ENCODE peak calls at places on chromosomes 1 and 21, in six cellular contexts. G, S, I, N, U and L are unnamed samples. For H3K36me3, the result is how much of the 10 kb centered on the place peaks cover.

GRCh38 chr1:89721351-89721750 is 88.4 kb downstream of the LRRC8C start:
- DNase-seq in N (no peak), S (no peak), I (peak), U (no peak), G (no peak), L (no peak)

GRCh38 chr1:1626207-1627141 is 5.5 kb upstream of the MMP23B start:
- DNase-seq in I (no peak), U (peak), S (no peak), N (peak), G (no peak), L (no peak)

GRCh38 chr1:2962946-2963345 is 58.3 kb upstream of the ACTRT2 start:
- DNase-seq in U (peak), S (no peak), N (no peak), I (no peak), G (no peak), L (no peak)

GRCh38 chr1:85570446-85571180 is 9.9 kb upstream of the CCN1 start:
- DNase-seq in U (no peak), I (no peak), S (no peak), N (no peak), G (no peak), L (no peak)

GRCh38 chr1:224276768-224277487 is 53.0 kb downstream of the NVL start:
- DNase-seq in S (no peak), G (no peak), U (no peak), I (no peak), N (no peak), L (no peak)

GRCh38 chr1:24086466-24086865 is 25.5 kb downstream of the MYOM3 start:
- DNase-seq in I (no peak), G (no peak), U (peak), N (peak), S (no peak), L (no peak)

GRCh38 chr21:44990921-44991320 is 51.1 kb downstream of the SLX9 start:
- DNase-seq in U (peak), G (no peak), S (no peak), I (no peak), N (peak), L (no peak)

GRCh38 chr1:230282157-230282556 is 144.0 kb downstream of the PGBD5 start:
- DNase-seq in N (no peak), I (peak), S (peak), G (peak), U (peak), L (no peak)

GRCh38 chr1:52454779-52455178 is 50.4 kb downstream of the PRPF38A start:
- DNase-seq in S (no peak), N (no peak), U (no peak), G (no peak), I (no peak), L (no peak)

GRCh38 chr1:41122851-41123518 is 101.5 kb upstream of the SLFNL1 start:
- DNase-seq in S (no peak), U (no peak), N (no peak), G (peak), I (peak), L (no peak)

GRCh38 chr1:232111616-232112015 is 485.0 kb downstream of the DISC1 start:
- DNase-seq in G (no peak), U (no peak), S (no peak), I (no peak), N (no peak), L (no peak)

GRCh38 chr1:15939181-15940109 is 36.5 kb downstream of the ZBTB17 start:
- DNase-seq in G (peak), S (no peak), N (no peak), U (no peak), I (no peak), L (peak)

GRCh38 chr1:63575340-63575826 is 17.8 kb upstream of the PGM1 start:
- DNase-seq in N (no peak), S (no peak), I (peak), U (no peak), G (no peak), L (no peak)

GRCh38 chr1:15243275-15244043 is 3.6 kb upstream of the FHAD1 start:
- DNase-seq in I (no peak), U (no peak), S (no peak), N (no peak), G (no peak), L (no peak)

GRCh38 chr1:183239220-183239742 is 53.2 kb downstream of the LAMC2 start:
- DNase-seq in N (no peak), U (no peak), G (no peak), I (no peak), S (no peak), L (no peak)

GRCh38 chr1:229579101-229579651 is 20.7 kb upstream of the ABCB10 start:
- DNase-seq in S (no peak), U (no peak), G (peak), N (no peak), I (peak), L (no peak)

GRCh38 chr1:46081620-46082019 is 50.8 kb downstream of the PIK3R3 start:
- DNase-seq in S (no peak), I (no peak), G (no peak), U (no peak), N (no peak), L (no peak)

GRCh38 chr1:1345384-1345783 is 3.8 kb downstream of the DVL1 start:
- DNase-seq in U (no peak), G (no peak), I (no peak), N (no peak), S (no peak), L (no peak)

GRCh38 chr1:15423355-15424077 is 13.8 kb downstream of the EFHD2 start:
- DNase-seq in I (no peak), G (no peak), U (no peak), N (no peak), S (no peak), L (no peak)

GRCh38 chr1:218380125-218380977 is 35.2 kb downstream of the TGFB2 start:
- DNase-seq in S (no peak), U (peak), N (no peak), I (no peak), G (peak), L (peak)

GRCh38 chr1:195958131-195958530 is 650.1 kb downstream of the KCNT2 start:
- DNase-seq in I (no peak), U (no peak), S (no peak), N (no peak), G (no peak), L (no peak)

GRCh38 chr1:89698020-89698560 is 65.2 kb downstream of the LRRC8C start:
- DNase-seq in S (no peak), G (no peak), U (no peak), I (no peak), N (no peak), L (no peak)

GRCh38 chr1:115239148-115239820 is 98.8 kb downstream of the NGF start:
- DNase-seq in U (no peak), G (no peak), N (no peak), I (no peak), S (no peak), L (no peak)

DNA sequence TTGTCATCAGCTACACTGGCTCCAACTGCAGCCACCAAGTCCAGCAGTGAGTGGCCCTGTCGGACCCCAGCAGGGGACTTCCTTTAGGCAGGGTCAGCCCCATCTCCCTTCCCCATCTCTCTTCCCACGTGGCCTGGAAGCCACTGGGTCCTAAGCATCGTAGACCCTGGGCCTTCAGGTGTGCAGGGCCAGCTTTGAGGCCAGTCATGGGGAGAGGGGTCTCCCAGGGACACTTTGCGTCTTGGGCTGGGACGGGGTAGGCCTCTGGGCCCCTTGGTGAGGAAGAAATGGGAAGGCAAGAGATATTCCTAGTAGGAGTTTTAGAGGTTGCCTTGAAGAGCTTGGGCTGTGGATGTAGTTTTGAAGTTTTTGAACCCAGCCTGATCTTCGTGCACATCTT is 12.1 kb upstream of the MIIP start:
- DNase-seq in G (no peak), N (no peak), U (no peak), S (no peak), I (no peak), L (no peak)
- H3K36me3 ChIP-seq in G (under half), N (half or more), U (half or more), S (under half), I (half or more), L (under half)

GRCh38 chr1:110053557-110054428 is 16.7 kb downstream of the ALX3 start:
- DNase-seq in S (peak), G (peak), I (peak), U (peak), N (peak), L (peak)
- H3K36me3 ChIP-seq in S (under half), G (under half), I (half or more), U (half or more), N (half or more), L (under half)

DNA sequence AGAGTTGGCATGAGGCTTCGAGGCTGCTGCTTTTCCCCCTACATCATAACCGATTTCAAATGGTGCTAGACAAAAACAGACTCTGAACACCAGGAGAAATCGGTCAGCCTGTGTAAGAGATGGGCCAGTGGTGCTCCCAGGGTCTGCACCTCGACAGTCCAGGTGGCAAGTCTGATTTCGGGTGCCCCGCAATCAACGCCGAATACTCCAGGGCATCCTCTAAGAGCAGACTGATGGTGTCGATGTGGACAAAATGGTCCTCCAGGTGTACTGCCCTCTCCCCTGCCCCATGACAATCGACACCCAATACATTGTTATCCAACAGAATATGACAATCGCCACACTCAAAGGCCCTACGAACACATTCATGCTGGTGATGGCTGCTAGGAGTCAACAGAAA is 50.0 kb downstream of the CD46 start:
- DNase-seq in G (no peak), I (no peak), S (no peak), N (no peak), U (no peak), L (no peak)
- H3K36me3 ChIP-seq in G (under half), I (under half), S (under half), N (half or more), U (half or more), L (under half)

GRCh38 chr1:55070765-55071164 is 31.4 kb downstream of the PCSK9 start:
- DNase-seq in I (no peak), S (no peak), G (no peak), N (no peak), U (no peak), L (no peak)

GRCh38 chr1:55071477-55071876 is 32.1 kb downstream of the PCSK9 start:
- DNase-seq in I (peak), G (no peak), U (no peak), N (no peak), S (no peak), L (no peak)

GRCh38 chr1:55073187-55073916 is 34.0 kb downstream of the PCSK9 start:
- DNase-seq in U (no peak), S (no peak), I (no peak), N (no peak), G (no peak), L (no peak)

GRCh38 chr1:55076356-55076755 is 37.0 kb downstream of the PCSK9 start:
- DNase-seq in U (no peak), S (no peak), G (no peak), N (no peak), I (no peak), L (no peak)

GRCh38 chr1:55074455-55074854 is 35.1 kb downstream of the PCSK9 start:
- DNase-seq in I (no peak), S (no peak), N (no peak), G (no peak), U (no peak), L (no peak)
- H3K36me3 ChIP-seq in I (half or more), S (under half), N (half or more), G (under half), U (half or more), L (under half)

GRCh38 chr21:46284722-46285121 is 689 bp downstream of the MCM3AP start:
- DNase-seq in U (no peak), N (no peak), I (no peak), G (no peak), S (no peak), L (no peak)
- H3K36me3 ChIP-seq in U (under half), N (half or more), I (under half), G (under half), S (under half), L (under half)

DNA sequence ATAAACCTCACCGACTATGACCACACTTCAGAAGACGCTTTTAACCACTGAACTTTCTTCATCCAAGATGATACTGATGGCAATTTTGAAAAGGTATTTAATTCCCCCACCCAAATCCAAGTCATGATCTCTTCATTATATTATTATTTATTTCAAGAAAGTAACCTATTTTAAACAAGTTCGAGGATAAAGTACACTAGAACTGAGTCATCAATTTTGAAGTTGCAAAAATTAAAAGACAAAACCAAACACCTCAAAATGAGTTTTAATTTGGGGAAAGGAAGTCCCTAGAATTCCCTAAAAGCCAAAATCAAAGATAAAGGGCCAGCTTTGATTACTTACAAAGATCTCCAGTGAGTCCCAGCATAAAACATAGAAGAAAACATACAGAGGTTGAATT is 55.4 kb upstream of the RAP1GAP start:
- DNase-seq in U (no peak), I (no peak), S (no peak), G (no peak), N (no peak), L (no peak)
- H3K36me3 ChIP-seq in U (half or more), I (half or more), S (under half), G (under half), N (half or more), L (under half)

DNA sequence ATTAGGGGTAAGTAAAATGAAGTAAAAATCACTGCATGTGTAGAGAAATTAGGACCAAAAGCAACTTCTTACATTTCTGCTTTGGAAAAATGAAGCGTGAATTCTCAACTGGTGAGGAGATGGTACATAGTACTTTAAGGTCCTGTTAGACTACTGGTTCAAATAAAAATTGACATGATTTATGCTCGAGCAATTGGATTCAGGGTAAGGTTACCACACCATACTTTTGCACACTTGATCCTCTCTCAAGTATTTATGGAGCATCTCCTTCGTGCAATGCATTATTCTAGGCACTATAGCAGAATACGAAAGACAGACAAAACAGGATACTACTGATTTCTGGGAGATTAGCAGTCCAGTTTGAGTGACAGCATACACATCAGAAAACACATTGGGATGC is 66.2 kb downstream of the BRINP2 start:
- DNase-seq in I (no peak), S (no peak), N (no peak), G (no peak), U (no peak), L (no peak)
- H3K36me3 ChIP-seq in I (under half), S (under half), N (under half), G (under half), U (under half), L (under half)